ENCODE peak calls at places on chromosomes 2 and 18, in eight cellular contexts. One of them, this sample, is unnamed.

GRCh38 chr18:21100141-21100540 is 11.5 kb downstream of the ROCK1 start:
- DNase-seq in left lobe of liver: no peak
- DNase-seq in NAMALWA: peak; percentile 25
- DNase-seq in activated naive CD8-positive, alpha-beta T cell treated with anti-CD3 and anti-CD28 coated beads for 36 hours: no peak
- DNase-seq in astrocyte of the spinal cord: peak; percentile 19
- DNase-seq in T-helper 2 cell: no peak
- DNase-seq in K562: no peak
- DNase-seq in transverse colon: no peak
- DNase-seq in this sample: no peak

GRCh38 chr2:109215866-109216265 is 86.9 kb downstream of the SH3RF3 start:
- DNase-seq in left lobe of liver: no peak
- DNase-seq in NAMALWA: no peak
- DNase-seq in activated naive CD8-positive, alpha-beta T cell treated with anti-CD3 and anti-CD28 coated beads for 36 hours: no peak
- DNase-seq in astrocyte of the spinal cord: no peak
- DNase-seq in T-helper 2 cell: no peak
- DNase-seq in K562: no peak
- DNase-seq in transverse colon: no peak
- DNase-seq in this sample: no peak

GRCh38 chr2:24913896-24914295 is 6.1 kb downstream of the ADCY3 start:
- DNase-seq in left lobe of liver: no peak
- DNase-seq in NAMALWA: no peak
- DNase-seq in activated naive CD8-positive, alpha-beta T cell treated with anti-CD3 and anti-CD28 coated beads for 36 hours: no peak
- DNase-seq in astrocyte of the spinal cord: no peak
- DNase-seq in T-helper 2 cell: no peak
- DNase-seq in K562: no peak
- DNase-seq in transverse colon: no peak
- DNase-seq in this sample: no peak

GRCh38 chr2:63842149-63843061 is 709 bp downstream of the UGP2 start:
- DNase-seq in left lobe of liver: peak; percentile 59
- DNase-seq in NAMALWA: peak; percentile 58
- DNase-seq in activated naive CD8-positive, alpha-beta T cell treated with anti-CD3 and anti-CD28 coated beads for 36 hours: no peak
- DNase-seq in astrocyte of the spinal cord: peak; percentile 69
- DNase-seq in T-helper 2 cell: no peak
- DNase-seq in K562: peak; percentile 83
- DNase-seq in transverse colon: peak; percentile 60
- DNase-seq in this sample: no peak

GRCh38 chr2:122543815-122544214 is 788.4 kb downstream of the TSN start:
- DNase-seq in left lobe of liver: no peak
- DNase-seq in NAMALWA: no peak
- DNase-seq in activated naive CD8-positive, alpha-beta T cell treated with anti-CD3 and anti-CD28 coated beads for 36 hours: no peak
- DNase-seq in astrocyte of the spinal cord: no peak
- DNase-seq in T-helper 2 cell: no peak
- DNase-seq in K562: no peak
- DNase-seq in transverse colon: no peak
- DNase-seq in this sample: peak; percentile 49

GRCh38 chr2:119383410-119384140 is 16.8 kb downstream of the DBI start:
- DNase-seq in left lobe of liver: no peak
- DNase-seq in NAMALWA: peak; percentile 20
- DNase-seq in activated naive CD8-positive, alpha-beta T cell treated with anti-CD3 and anti-CD28 coated beads for 36 hours: no peak
- DNase-seq in astrocyte of the spinal cord: no peak
- DNase-seq in T-helper 2 cell: no peak
- DNase-seq in K562: no peak
- DNase-seq in transverse colon: no peak
- DNase-seq in this sample: no peak

GRCh38 chr2:118169359-118170005 is 81.2 kb downstream of the INSIG2 start:
- DNase-seq in left lobe of liver: no peak
- DNase-seq in NAMALWA: no peak
- DNase-seq in activated naive CD8-positive, alpha-beta T cell treated with anti-CD3 and anti-CD28 coated beads for 36 hours: peak; percentile 9
- DNase-seq in astrocyte of the spinal cord: no peak
- DNase-seq in T-helper 2 cell: no peak
- DNase-seq in K562: no peak
- DNase-seq in transverse colon: no peak
- DNase-seq in this sample: no peak

GRCh38 chr2:101442667-101443061 is 32.2 kb downstream of the RFX8 start:
- DNase-seq in left lobe of liver: no peak
- DNase-seq in NAMALWA: no peak
- DNase-seq in activated naive CD8-positive, alpha-beta T cell treated with anti-CD3 and anti-CD28 coated beads for 36 hours: no peak
- DNase-seq in astrocyte of the spinal cord: no peak
- DNase-seq in T-helper 2 cell: no peak
- DNase-seq in K562: no peak
- DNase-seq in transverse colon: no peak
- DNase-seq in this sample: no peak

GRCh38 chr18:3283253-3283863 is 21.4 kb downstream of the MYL12B start:
- DNase-seq in left lobe of liver: no peak
- DNase-seq in NAMALWA: no peak
- DNase-seq in activated naive CD8-positive, alpha-beta T cell treated with anti-CD3 and anti-CD28 coated beads for 36 hours: no peak
- DNase-seq in astrocyte of the spinal cord: no peak
- DNase-seq in T-helper 2 cell: no peak
- DNase-seq in K562: no peak
- DNase-seq in transverse colon: no peak
- DNase-seq in this sample: no peak

GRCh38 chr2:241689306-241689705 is 2.7 kb upstream of the DTYMK start:
- DNase-seq in left lobe of liver: no peak
- DNase-seq in NAMALWA: no peak
- DNase-seq in activated naive CD8-positive, alpha-beta T cell treated with anti-CD3 and anti-CD28 coated beads for 36 hours: no peak
- DNase-seq in astrocyte of the spinal cord: no peak
- DNase-seq in T-helper 2 cell: no peak
- DNase-seq in K562: no peak
- DNase-seq in transverse colon: no peak
- DNase-seq in this sample: no peak

GRCh38 chr2:165793161-165793778 is 777 bp downstream of the GALNT3 start:
- DNase-seq in left lobe of liver: no peak
- DNase-seq in NAMALWA: no peak
- DNase-seq in activated naive CD8-positive, alpha-beta T cell treated with anti-CD3 and anti-CD28 coated beads for 36 hours: peak; percentile 8
- DNase-seq in astrocyte of the spinal cord: peak; percentile 48
- DNase-seq in T-helper 2 cell: no peak
- DNase-seq in K562: no peak
- DNase-seq in transverse colon: peak; percentile 56
- DNase-seq in this sample: no peak

GRCh38 chr2:16973586-16974274 is 308.1 kb upstream of the CYRIA start:
- DNase-seq in left lobe of liver: no peak
- DNase-seq in NAMALWA: no peak
- DNase-seq in activated naive CD8-positive, alpha-beta T cell treated with anti-CD3 and anti-CD28 coated beads for 36 hours: no peak
- DNase-seq in astrocyte of the spinal cord: peak; percentile 82
- DNase-seq in T-helper 2 cell: no peak
- DNase-seq in K562: no peak
- DNase-seq in transverse colon: no peak
- DNase-seq in this sample: no peak

GRCh38 chr2:218645126-218645525 is 14.3 kb downstream of the ZNF142 start:
- DNase-seq in left lobe of liver: no peak
- DNase-seq in NAMALWA: no peak
- DNase-seq in activated naive CD8-positive, alpha-beta T cell treated with anti-CD3 and anti-CD28 coated beads for 36 hours: no peak
- DNase-seq in astrocyte of the spinal cord: peak; percentile 59
- DNase-seq in T-helper 2 cell: no peak
- DNase-seq in K562: no peak
- DNase-seq in transverse colon: no peak
- DNase-seq in this sample: no peak

GRCh38 chr2:145350011-145350410 is 830.1 kb upstream of the ZEB2 start:
- DNase-seq in left lobe of liver: no peak
- DNase-seq in NAMALWA: no peak
- DNase-seq in activated naive CD8-positive, alpha-beta T cell treated with anti-CD3 and anti-CD28 coated beads for 36 hours: no peak
- DNase-seq in astrocyte of the spinal cord: peak; percentile 70
- DNase-seq in T-helper 2 cell: no peak
- DNase-seq in K562: no peak
- DNase-seq in transverse colon: no peak
- DNase-seq in this sample: peak; percentile 31

GRCh38 chr2:16437189-16437588 is 228.4 kb downstream of the CYRIA start:
- DNase-seq in left lobe of liver: no peak
- DNase-seq in NAMALWA: no peak
- DNase-seq in activated naive CD8-positive, alpha-beta T cell treated with anti-CD3 and anti-CD28 coated beads for 36 hours: no peak
- DNase-seq in astrocyte of the spinal cord: no peak
- DNase-seq in T-helper 2 cell: no peak
- DNase-seq in K562: no peak
- DNase-seq in transverse colon: no peak
- DNase-seq in this sample: no peak

GRCh38 chr2:80822999-80823398 is 518.4 kb upstream of the LRRTM1 start:
- DNase-seq in left lobe of liver: no peak
- DNase-seq in NAMALWA: no peak
- DNase-seq in activated naive CD8-positive, alpha-beta T cell treated with anti-CD3 and anti-CD28 coated beads for 36 hours: no peak
- DNase-seq in astrocyte of the spinal cord: no peak
- DNase-seq in T-helper 2 cell: no peak
- DNase-seq in K562: no peak
- DNase-seq in transverse colon: no peak
- DNase-seq in this sample: no peak